ENCODE peak calls at places on chromosome 17, in six cellular contexts. One of them, this sample, is unnamed.

GRCh38 chr17:16929757-16930520 is 42.0 kb downstream of the TNFRSF13B start:
- DNase-seq in Karpas-422: no peak
- DNase-seq in GM13977: no peak
- DNase-seq in anterior cingulate cortex: no peak
- DNase-seq in NCI-H774: no peak
- DNase-seq in stomach: no peak
- DNase-seq in this sample: no peak

GRCh38 chr17:73591278-73592078 is 52.8 kb downstream of the SDK2 start:
- DNase-seq in Karpas-422: no peak
- DNase-seq in GM13977: no peak
- DNase-seq in anterior cingulate cortex: no peak
- DNase-seq in NCI-H774: no peak
- DNase-seq in stomach: no peak
- DNase-seq in this sample: peak

GRCh38 chr17:20205609-20206008 is 196.4 kb downstream of the SPECC1 start:
- DNase-seq in Karpas-422: no peak
- DNase-seq in GM13977: no peak
- DNase-seq in anterior cingulate cortex: no peak
- DNase-seq in NCI-H774: no peak
- DNase-seq in stomach: no peak
- DNase-seq in this sample: no peak

GRCh38 chr17:7438050-7438614 is 1.2 kb upstream of the FGF11 start:
- DNase-seq in Karpas-422: no peak
- DNase-seq in GM13977: no peak
- DNase-seq in anterior cingulate cortex: peak
- DNase-seq in NCI-H774: no peak
- DNase-seq in stomach: peak
- DNase-seq in this sample: no peak

GRCh38 chr17:6684881-6685767 is 28.0 kb downstream of the SLC13A5 start:
- DNase-seq in Karpas-422: no peak
- DNase-seq in GM13977: no peak
- DNase-seq in anterior cingulate cortex: no peak
- DNase-seq in NCI-H774: no peak
- DNase-seq in stomach: no peak
- DNase-seq in this sample: no peak

GRCh38 chr17:58323420-58324408 is 4.9 kb downstream of the TSPOAP1 start:
- DNase-seq in Karpas-422: peak
- DNase-seq in GM13977: no peak
- DNase-seq in anterior cingulate cortex: no peak
- DNase-seq in NCI-H774: no peak
- DNase-seq in stomach: no peak
- DNase-seq in this sample: no peak

GRCh38 chr17:83007504-83008475 is 71.6 kb upstream of the METRNL start:
- DNase-seq in Karpas-422: no peak
- DNase-seq in GM13977: no peak
- DNase-seq in anterior cingulate cortex: no peak
- DNase-seq in NCI-H774: no peak
- DNase-seq in stomach: no peak
- DNase-seq in this sample: peak

GRCh38 chr17:72351884-72352346 is 231.1 kb downstream of the SOX9 start:
- DNase-seq in Karpas-422: no peak
- DNase-seq in GM13977: no peak
- DNase-seq in anterior cingulate cortex: no peak
- DNase-seq in NCI-H774: no peak
- DNase-seq in stomach: no peak
- DNase-seq in this sample: no peak

GRCh38 chr17:34401165-34401564 is 38.1 kb upstream of the CCL1 start:
- DNase-seq in Karpas-422: no peak
- DNase-seq in GM13977: no peak
- DNase-seq in anterior cingulate cortex: no peak
- DNase-seq in NCI-H774: no peak
- DNase-seq in stomach: no peak
- DNase-seq in this sample: peak

GRCh38 chr17:32289454-32289853 is 23.8 kb downstream of the RHBDL3 start:
- DNase-seq in Karpas-422: no peak
- DNase-seq in GM13977: no peak
- DNase-seq in anterior cingulate cortex: no peak
- DNase-seq in NCI-H774: no peak
- DNase-seq in stomach: no peak
- DNase-seq in this sample: no peak